ENCODE peak calls at places on chromosomes 3 and 15, in seven cellular contexts. S is mucosa of gallbladder, P is LoVo, H is astrocyte of the hippocampus, F is hippocampal formation, X is HCEC 1CT, M is mucosa of descending colon. K is an unnamed sample.

GRCh38 chr3:35817212-35817611 is 177.9 kb downstream of the ARPP21 start:
- DNase-seq in S (no peak), P (no peak), H (peak; percentile 38), F (no peak), X (no peak), M (no peak), K (no peak)

GRCh38 chr3:707041-707440 is 385.8 kb upstream of the CNTN6 start:
- DNase-seq in S (no peak), P (no peak), H (no peak), F (peak; percentile 41), X (no peak), M (no peak), K (no peak)

GRCh38 chr3:16721494-16721893 is 116.3 kb upstream of the DAZL start:
- DNase-seq in S (no peak), P (no peak), H (no peak), F (no peak), X (no peak), M (no peak), K (no peak)

GRCh38 chr3:78912687-78913086 is 855.1 kb downstream of the ROBO1 start:
- DNase-seq in S (no peak), P (no peak), H (no peak), F (no peak), X (no peak), M (no peak), K (no peak)

GRCh38 chr3:185813205-185813604 is 11.6 kb downstream of the IGF2BP2 start:
- DNase-seq in S (no peak), P (no peak), H (peak; percentile 12), F (no peak), X (no peak), M (no peak), K (no peak)

GRCh38 chr3:65080432-65080831 is 392.6 kb upstream of the ADAMTS9 start:
- DNase-seq in S (no peak), P (no peak), H (no peak), F (no peak), X (no peak), M (no peak), K (no peak)

GRCh38 chr3:8845641-8846040 is 76.2 kb upstream of the OXTR start:
- DNase-seq in S (no peak), P (peak; percentile 12), H (peak; percentile 72), F (no peak), X (peak; percentile 74), M (no peak), K (no peak)

GRCh38 chr3:27559835-27560234 is 75.7 kb upstream of the SLC4A7 start:
- DNase-seq in S (peak; percentile 16), P (no peak), H (no peak), F (no peak), X (no peak), M (peak; percentile 19), K (no peak)

GRCh38 chr3:123084738-123085237 is 18.0 kb downstream of the PDIA5 start:
- DNase-seq in S (no peak), P (no peak), H (no peak), F (no peak), X (peak; percentile 40), M (no peak), K (no peak)

GRCh38 chr15:73969151-73969759 is 22.8 kb downstream of the STOML1 start:
- DNase-seq in S (no peak), P (no peak), H (no peak), F (no peak), X (no peak), M (no peak), K (no peak)

GRCh38 chr15:58666957-58667356 is 82.5 kb downstream of the ADAM10 start:
- DNase-seq in S (no peak), P (no peak), H (peak; percentile 39), F (peak; percentile 94), X (peak; percentile 56), M (no peak), K (no peak)

GRCh38 chr3:45782381-45782780 is 14.0 kb downstream of the SLC6A20 start:
- DNase-seq in S (no peak), P (no peak), H (no peak), F (no peak), X (no peak), M (no peak), K (no peak)

GRCh38 chr3:58824285-58824684 is 157.7 kb upstream of the FAM3D start:
- DNase-seq in S (peak; percentile 13), P (peak; percentile 34), H (peak; percentile 76), F (peak; percentile 64), X (peak; percentile 60), M (peak; percentile 94), K (peak; percentile 79)

GRCh38 chr3:196638922-196639516 is 475 bp upstream of the NRROS start:
- DNase-seq in S (no peak), P (no peak), H (no peak), F (no peak), X (no peak), M (no peak), K (no peak)

GRCh38 chr15:41559489-41560177 is 621 bp downstream of the TYRO3 start:
- DNase-seq in S (no peak), P (no peak), H (peak; percentile 49), F (peak; percentile 40), X (no peak), M (no peak), K (no peak)

GRCh38 chr15:76973362-76973743 is 21.6 kb upstream of the PSTPIP1 start:
- DNase-seq in S (no peak), P (no peak), H (peak; percentile 33), F (peak; percentile 71), X (peak; percentile 12), M (peak; percentile 43), K (no peak)

GRCh38 chr15:69583627-69584026 is 131.0 kb downstream of the RPLP1 start:
- DNase-seq in S (no peak), P (no peak), H (no peak), F (no peak), X (no peak), M (no peak), K (no peak)

GRCh38 chr3:133777807-133778568 is 27.6 kb upstream of the SRPRB start:
- DNase-seq in S (no peak), P (no peak), H (no peak), F (no peak), X (no peak), M (no peak), K (no peak)

GRCh38 chr15:68364028-68364659 is 67.8 kb downstream of the ITGA11 start:
- DNase-seq in S (no peak), P (no peak), H (no peak), F (peak; percentile 14), X (no peak), M (no peak), K (no peak)

GRCh38 chr15:33278816-33279612 is 31.8 kb upstream of the RYR3 start:
- DNase-seq in S (no peak), P (peak; percentile 88), H (peak; percentile 95), F (no peak), X (peak; percentile 86), M (no peak), K (no peak)

GRCh38 chr3:188954590-188955208 is 217.1 kb upstream of the TPRG1 start:
- DNase-seq in S (peak; percentile 85), P (peak; percentile 75), H (peak; percentile 94), F (peak; percentile 85), X (peak; percentile 82), M (peak; percentile 80), K (peak; percentile 87)

GRCh38 chr3:48565591-48566400 is 2.2 kb upstream of the UCN2 start:
- DNase-seq in S (no peak), P (peak; percentile 28), H (peak; percentile 86), F (no peak), X (peak; percentile 67), M (no peak), K (no peak)

GRCh38 chr3:7504886-7505775 is 644.2 kb downstream of the GRM7 start:
- DNase-seq in S (peak; percentile 67), P (peak; percentile 85), H (peak; percentile 91), F (no peak), X (no peak), M (no peak), K (no peak)

GRCh38 chr3:75294124-75294523 is 370.0 kb upstream of the FRG2C start:
- DNase-seq in S (peak; percentile 19), P (no peak), H (peak; percentile 58), F (no peak), X (peak; percentile 3), M (peak; percentile 39), K (peak; percentile 13)

GRCh38 chr3:34067442-34068130 is 269.2 kb downstream of the PDCD6IP start:
- DNase-seq in S (no peak), P (no peak), H (peak; percentile 52), F (no peak), X (no peak), M (no peak), K (no peak)

GRCh38 chr15:90974216-90974615 is 19.5 kb downstream of the RCCD1 start:
- DNase-seq in S (no peak), P (no peak), H (no peak), F (no peak), X (no peak), M (no peak), K (no peak)

GRCh38 chr3:170499562-170500156 is 81.0 kb downstream of the CLDN11 start:
- DNase-seq in S (peak; percentile 34), P (peak; percentile 29), H (peak; percentile 49), F (peak; percentile 41), X (peak; percentile 66), M (peak; percentile 34), K (peak; percentile 25)

GRCh38 chr15:65189102-65189740 is 4.1 kb upstream of the CLPX start:
- DNase-seq in S (peak; percentile 27), P (peak; percentile 44), H (peak; percentile 75), F (peak; percentile 32), X (peak; percentile 60), M (peak; percentile 31), K (no peak)

GRCh38 chr3:186413615-186414415 is 51.8 kb upstream of the DGKG start:
- DNase-seq in S (peak; percentile 84), P (peak; percentile 41), H (peak; percentile 55), F (peak; percentile 50), X (no peak), M (peak; percentile 9), K (peak; percentile 38)

GRCh38 chr15:25464784-25465183 is 26.0 kb upstream of the UBE3A start:
- DNase-seq in S (no peak), P (no peak), H (no peak), F (no peak), X (no peak), M (no peak), K (no peak)

GRCh38 chr15:31250033-31250432 is 76.6 kb upstream of the KLF13 start:
- DNase-seq in S (no peak), P (no peak), H (no peak), F (no peak), X (no peak), M (no peak), K (no peak)

GRCh38 chr15:74172751-74173544 is 562 bp upstream of the ISLR start:
- DNase-seq in S (peak; percentile 51), P (no peak), H (no peak), F (no peak), X (no peak), M (peak; percentile 39), K (peak; percentile 42)

GRCh38 chr15:101031203-101031602 is 112.0 kb downstream of the LRRK1 start:
- DNase-seq in S (peak; percentile 10), P (no peak), H (peak; percentile 44), F (no peak), X (peak; percentile 17), M (no peak), K (peak; percentile 4)

GRCh38 chr15:85620321-85621044 is 174.2 kb downstream of the KLHL25 start:
- DNase-seq in S (no peak), P (no peak), H (peak; percentile 47), F (no peak), X (peak; percentile 87), M (no peak), K (no peak)

GRCh38 chr15:33195283-33195682 is 769 bp upstream of the FMN1 start:
- DNase-seq in S (no peak), P (no peak), H (no peak), F (no peak), X (no peak), M (no peak), K (peak; percentile 8)

GRCh38 chr3:155369244-155369643 is 75.8 kb upstream of the STRIT1 start:
- DNase-seq in S (no peak), P (no peak), H (no peak), F (no peak), X (no peak), M (no peak), K (no peak)

GRCh38 chr3:127690823-127691452 is 18.2 kb downstream of the ABTB1 start:
- DNase-seq in S (no peak), P (peak; percentile 61), H (peak; percentile 80), F (no peak), X (peak; percentile 47), M (peak; percentile 42), K (no peak)

GRCh38 chr3:184914628-184915027 is 102.7 kb downstream of the VPS8 start:
- DNase-seq in S (no peak), P (no peak), H (no peak), F (no peak), X (no peak), M (no peak), K (no peak)